ENCODE peak calls at places on chromosomes 1 and 21, in four cellular contexts. One of them, this sample, is unnamed. For H3K4me1, the result is how much of the 10 kb centered on the place peaks cover.

GRCh38 chr1:33370286-33370685 is 49.4 kb upstream of the A3GALT2 start:
- DNase-seq in IMR-90: peak
- DNase-seq in transverse colon: no peak
- DNase-seq in K562: no peak
- DNase-seq in this sample: no peak

GRCh38 chr1:117589531-117589930 is 16.3 kb upstream of the TENT5C start:
- DNase-seq in IMR-90: no peak
- DNase-seq in transverse colon: no peak
- DNase-seq in K562: no peak
- DNase-seq in this sample: no peak

GRCh38 chr21:14382486-14382834 is 486 bp downstream of the HSPA13 start:
- DNase-seq in IMR-90: peak
- DNase-seq in transverse colon: no peak
- DNase-seq in K562: no peak
- DNase-seq in this sample: no peak

GRCh38 chr21:42571391-42572150 is 57.9 kb downstream of the SLC37A1 start:
- DNase-seq in IMR-90: no peak
- DNase-seq in transverse colon: no peak
- DNase-seq in K562: no peak
- DNase-seq in this sample: no peak

GRCh38 chr1:218201004-218201403 is 84.1 kb upstream of the RRP15 start:
- DNase-seq in IMR-90: peak
- DNase-seq in transverse colon: no peak
- DNase-seq in K562: no peak
- DNase-seq in this sample: no peak

GRCh38 chr21:43778469-43779335 is 2.6 kb upstream of the CSTB start:
- DNase-seq in IMR-90: peak
- DNase-seq in transverse colon: no peak
- DNase-seq in K562: peak
- DNase-seq in this sample: no peak

GRCh38 chr21:42360317-42360716 is 6.0 kb downstream of the TFF1 start:
- DNase-seq in IMR-90: no peak
- DNase-seq in transverse colon: no peak
- DNase-seq in K562: peak
- DNase-seq in this sample: no peak

GRCh38 chr1:172054172-172054571 is 212.9 kb downstream of the DNM3 start:
- DNase-seq in IMR-90: no peak
- DNase-seq in transverse colon: no peak
- DNase-seq in K562: no peak
- DNase-seq in this sample: no peak

GRCh38 chr1:212313616-212314015 is 28.4 kb downstream of the PPP2R5A start:
- DNase-seq in IMR-90: peak
- DNase-seq in transverse colon: no peak
- DNase-seq in K562: no peak
- DNase-seq in this sample: no peak

GRCh38 chr1:21264913-21265312 is 25.4 kb downstream of the ECE1 start:
- DNase-seq in IMR-90: peak
- DNase-seq in transverse colon: no peak
- DNase-seq in K562: no peak
- DNase-seq in this sample: no peak

GRCh38 chr1:6602669-6603423 is at the start of gene KLHL21:
- DNase-seq in IMR-90: peak
- DNase-seq in transverse colon: peak
- DNase-seq in K562: peak
- DNase-seq in this sample: peak

GRCh38 chr1:65792671-65793358 is at the start of gene PDE4B:
- DNase-seq in IMR-90: peak
- DNase-seq in transverse colon: peak
- DNase-seq in K562: no peak
- DNase-seq in this sample: no peak

GRCh38 chr1:214934035-214934434 is 148.5 kb upstream of the KCNK2 start:
- DNase-seq in IMR-90: no peak
- DNase-seq in transverse colon: no peak
- DNase-seq in K562: no peak
- DNase-seq in this sample: no peak

GRCh38 chr1:85884372-85885035 is 176.3 kb upstream of the ZNHIT6 start:
- DNase-seq in IMR-90: peak
- DNase-seq in transverse colon: no peak
- DNase-seq in K562: peak
- DNase-seq in this sample: no peak

GRCh38 chr21:41923641-41924342 is 30.0 kb downstream of the C2CD2 start:
- DNase-seq in IMR-90: peak
- DNase-seq in transverse colon: no peak
- DNase-seq in K562: no peak
- DNase-seq in this sample: peak

GRCh38 chr21:28923439-28923975 is 69.2 kb downstream of the LTN1 start:
- DNase-seq in IMR-90: no peak
- DNase-seq in transverse colon: no peak
- DNase-seq in K562: no peak
- DNase-seq in this sample: no peak

GRCh38 chr1:204206121-204206520 is 7.7 kb downstream of the GOLT1A start:
- DNase-seq in IMR-90: peak
- DNase-seq in transverse colon: no peak
- DNase-seq in K562: no peak
- DNase-seq in this sample: no peak

GRCh38 chr1:38736399-38736798 is 123.2 kb downstream of the RRAGC start:
- DNase-seq in IMR-90: no peak
- DNase-seq in transverse colon: no peak
- DNase-seq in K562: no peak
- DNase-seq in this sample: no peak

DNA sequence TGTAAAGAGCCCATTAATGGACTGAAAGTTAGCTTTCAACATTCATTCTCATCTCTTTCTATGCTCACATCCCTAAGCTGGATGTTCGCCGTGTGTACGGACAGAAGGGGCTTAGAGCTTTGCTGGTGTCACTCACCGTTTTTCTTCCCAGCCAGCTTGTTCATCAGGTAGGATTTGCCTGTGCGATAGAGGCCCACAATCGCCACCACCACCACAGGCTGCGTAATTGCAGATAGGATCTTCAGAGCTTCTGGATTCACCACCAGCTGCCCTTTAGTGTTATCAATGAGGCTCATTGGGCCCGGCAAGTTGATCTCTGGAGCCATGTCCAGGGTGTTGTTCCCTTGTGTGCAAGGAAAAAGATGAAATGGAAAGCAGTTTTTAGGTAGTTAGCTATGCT is 4.3 kb downstream of the GBP2 start:
- DNase-seq in IMR-90: no peak
- DNase-seq in transverse colon: no peak
- DNase-seq in K562: peak
- DNase-seq in this sample: no peak
- H3K4me1 ChIP-seq in IMR-90: under half
- H3K4me1 ChIP-seq in transverse colon: under half
- H3K4me1 ChIP-seq in K562: under half
- H3K4me1 ChIP-seq in this sample: under half

DNA sequence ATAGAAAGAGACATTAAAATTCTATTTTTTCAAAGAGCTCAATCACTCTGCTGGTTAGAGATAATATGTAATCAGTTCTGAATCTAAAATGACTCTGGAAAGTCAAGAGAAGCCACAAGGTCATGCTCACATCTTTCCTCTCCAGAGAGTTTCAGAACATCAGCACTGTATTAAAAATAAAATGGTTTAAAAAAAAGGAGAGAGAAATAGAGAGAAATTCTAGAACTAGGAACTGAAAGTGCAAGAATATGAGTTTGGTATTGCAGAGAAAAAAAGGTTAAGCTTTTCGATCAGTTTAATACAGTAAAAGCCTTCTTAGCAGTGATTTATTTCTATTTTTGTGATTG is 44.0 kb upstream of the DIPK1A start:
- DNase-seq in IMR-90: no peak
- DNase-seq in transverse colon: no peak
- DNase-seq in K562: no peak
- DNase-seq in this sample: no peak
- TF ChIP-seq POLR2A in IMR-90: no peak
- TF ChIP-seq POLR2A in transverse colon: no peak
- TF ChIP-seq POLR2A in K562: no peak
- TF ChIP-seq POLR2A in this sample: no peak

DNA sequence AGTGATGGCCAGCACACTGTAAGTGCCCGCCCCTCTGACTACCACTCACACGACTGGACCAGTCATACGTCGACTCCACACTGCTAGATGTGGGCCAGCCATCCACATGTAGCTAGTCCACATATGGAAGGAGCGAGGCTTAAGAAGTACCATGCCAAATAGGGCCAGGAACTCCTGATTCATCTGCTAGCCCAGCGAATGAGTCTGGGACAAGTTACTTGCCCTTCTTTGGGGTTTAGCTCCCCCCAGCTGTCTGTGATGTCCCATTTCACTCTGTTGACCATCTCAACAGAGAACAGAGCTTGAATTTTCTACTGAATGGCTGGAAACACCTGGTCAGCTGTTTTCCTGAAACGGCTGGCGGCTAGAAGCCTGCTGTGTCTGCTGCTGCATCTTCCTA is 5.8 kb downstream of the CSRP1 start:
- DNase-seq in IMR-90: peak
- DNase-seq in transverse colon: no peak
- DNase-seq in K562: no peak
- DNase-seq in this sample: no peak
- H3K4me1 ChIP-seq in IMR-90: under half
- H3K4me1 ChIP-seq in transverse colon: under half
- H3K4me1 ChIP-seq in K562: under half
- H3K4me1 ChIP-seq in this sample: half or more

DNA sequence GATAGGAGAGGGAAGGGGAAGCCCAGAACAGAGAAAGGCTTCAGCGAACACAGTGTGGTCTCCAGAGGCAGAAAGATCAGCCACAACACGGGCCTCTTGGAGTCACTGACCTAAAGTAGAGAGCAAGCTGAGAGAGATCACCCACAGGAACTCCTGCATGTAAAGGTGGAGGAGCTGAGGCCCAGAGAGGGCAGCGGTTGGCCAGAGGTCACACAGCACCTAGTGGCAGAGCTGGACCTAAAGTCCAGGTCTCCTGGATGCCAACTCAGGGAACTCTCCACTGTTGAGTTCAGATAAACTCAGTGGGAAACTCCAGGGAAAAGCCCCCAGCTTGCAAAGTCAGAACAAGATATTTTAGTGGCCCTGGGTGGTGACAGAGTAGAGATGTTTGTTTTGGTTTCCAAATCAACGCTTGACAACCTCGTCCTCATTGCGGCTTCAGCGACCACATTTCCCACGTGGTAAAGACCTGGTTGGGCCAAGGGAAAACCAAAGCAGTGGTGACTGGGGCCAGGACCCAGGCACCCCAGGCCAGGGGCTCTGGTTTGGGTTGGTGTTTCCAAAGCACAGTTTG is 4.6 kb downstream of the IFFO2 start:
- DNase-seq in IMR-90: no peak
- DNase-seq in transverse colon: peak
- DNase-seq in K562: no peak
- DNase-seq in this sample: no peak
- TF ChIP-seq POLR2A in IMR-90: no peak
- TF ChIP-seq POLR2A in transverse colon: no peak
- TF ChIP-seq POLR2A in K562: no peak
- TF ChIP-seq POLR2A in this sample: no peak

GRCh38 chr21:39976805-39977204 is 109.6 kb downstream of the PCP4 start:
- DNase-seq in IMR-90: no peak
- DNase-seq in transverse colon: no peak
- DNase-seq in K562: no peak
- DNase-seq in this sample: no peak

GRCh38 chr21:39972471-39972870 is 105.2 kb downstream of the PCP4 start:
- DNase-seq in IMR-90: no peak
- DNase-seq in transverse colon: no peak
- DNase-seq in K562: no peak
- DNase-seq in this sample: no peak

GRCh38 chr21:39969691-39970364 is 102.6 kb downstream of the PCP4 start:
- DNase-seq in IMR-90: no peak
- DNase-seq in transverse colon: no peak
- DNase-seq in K562: no peak
- DNase-seq in this sample: no peak

GRCh38 chr21:39971961-39972360 is 104.7 kb downstream of the PCP4 start:
- DNase-seq in IMR-90: no peak
- DNase-seq in transverse colon: no peak
- DNase-seq in K562: no peak
- DNase-seq in this sample: no peak

DNA sequence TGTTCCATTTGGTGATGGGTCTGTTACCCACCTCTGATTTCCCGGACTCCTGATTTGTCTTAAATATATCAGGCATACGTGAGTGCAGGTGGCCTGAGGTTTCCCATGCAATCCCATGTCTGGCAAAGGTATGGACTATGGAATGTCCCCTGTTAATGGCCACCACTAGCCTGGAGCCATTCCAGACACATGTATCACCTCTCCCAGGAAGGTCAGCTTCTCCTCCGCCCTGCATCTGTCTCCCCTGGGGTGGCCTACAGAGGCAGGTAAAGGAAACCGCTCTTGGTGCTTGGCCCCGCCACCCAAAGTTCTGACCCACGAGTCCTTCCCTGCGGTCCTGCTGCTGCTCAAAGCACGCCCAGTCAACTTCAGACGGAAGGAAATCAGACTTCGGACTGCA is 105.7 kb downstream of the PCP4 start:
- DNase-seq in IMR-90: no peak
- DNase-seq in transverse colon: no peak
- DNase-seq in K562: no peak
- DNase-seq in this sample: no peak
- H3K4me1 ChIP-seq in IMR-90: under half
- H3K4me1 ChIP-seq in transverse colon: under half
- H3K4me1 ChIP-seq in K562: under half
- H3K4me1 ChIP-seq in this sample: under half

GRCh38 chr1:43293896-43294760 is 6.7 kb upstream of the TIE1 start:
- DNase-seq in IMR-90: peak
- DNase-seq in transverse colon: peak
- DNase-seq in K562: no peak
- DNase-seq in this sample: no peak
- TF ChIP-seq POLR2A in IMR-90: no peak
- TF ChIP-seq POLR2A in transverse colon: no peak
- TF ChIP-seq POLR2A in K562: no peak
- TF ChIP-seq POLR2A in this sample: peak

GRCh38 chr1:226655251-226656163 is 83.6 kb downstream of the ITPKB start:
- DNase-seq in IMR-90: no peak
- DNase-seq in transverse colon: no peak
- DNase-seq in K562: no peak
- DNase-seq in this sample: no peak

GRCh38 chr1:226657788-226658537 is 81.1 kb downstream of the ITPKB start:
- DNase-seq in IMR-90: no peak
- DNase-seq in transverse colon: no peak
- DNase-seq in K562: no peak
- DNase-seq in this sample: no peak

GRCh38 chr1:226656201-226656600 is 82.9 kb downstream of the ITPKB start:
- DNase-seq in IMR-90: no peak
- DNase-seq in transverse colon: no peak
- DNase-seq in K562: no peak
- DNase-seq in this sample: no peak

GRCh38 chr1:226658538-226659125 is 80.5 kb downstream of the ITPKB start:
- DNase-seq in IMR-90: no peak
- DNase-seq in transverse colon: no peak
- DNase-seq in K562: no peak
- DNase-seq in this sample: no peak

GRCh38 chr1:226656601-226657277 is 82.3 kb downstream of the ITPKB start:
- DNase-seq in IMR-90: peak
- DNase-seq in transverse colon: peak
- DNase-seq in K562: no peak
- DNase-seq in this sample: no peak
- H3K4me1 ChIP-seq in IMR-90: under half
- H3K4me1 ChIP-seq in transverse colon: half or more
- H3K4me1 ChIP-seq in K562: under half
- H3K4me1 ChIP-seq in this sample: under half

This sample was measured in ovary.